ENCODE peak calls at places on chromosome 3, in six cellular contexts. K is NCI-H1436, B is RWPE1, R is HuH-7, J is HEK293T, H is AG20443. Z is an unnamed sample.

GRCh38 chr3:187758318-187758717 is 13.1 kb upstream of the BCL6 start:
- DNase-seq in H (no peak), J (no peak), B (no peak), K (no peak), R (no peak), Z (no peak)

GRCh38 chr3:72114773-72115172 is 329.8 kb upstream of the PROK2 start:
- DNase-seq in K (no peak), R (no peak), B (no peak), H (no peak), J (no peak), Z (no peak)

GRCh38 chr3:72475258-72476138 is 372.7 kb downstream of the SHQ1 start:
- DNase-seq in H (no peak), B (no peak), K (no peak), R (no peak), J (no peak), Z (no peak)

GRCh38 chr3:156388469-156389150 is 166.3 kb downstream of the SSR3 start:
- DNase-seq in J (no peak), K (no peak), H (peak), R (no peak), B (no peak), Z (no peak)

GRCh38 chr3:195876297-195877031 is 31.9 kb downstream of the TNK2 start:
- DNase-seq in K (no peak), R (no peak), J (no peak), B (no peak), H (peak), Z (peak)

GRCh38 chr3:125591116-125591755 is 4.1 kb downstream of the OSBPL11 start:
- DNase-seq in K (no peak), R (no peak), B (no peak), H (no peak), J (no peak), Z (no peak)

GRCh38 chr3:159824341-159824740 is 164.3 kb upstream of the IL12A start:
- DNase-seq in K (no peak), R (no peak), J (no peak), H (peak), B (peak), Z (no peak)

GRCh38 chr3:49266410-49267170 is 10.4 kb downstream of the C3orf62 start:
- DNase-seq in H (no peak), R (no peak), J (no peak), B (no peak), K (no peak), Z (no peak)

GRCh38 chr3:72985576-72985975 is 11.0 kb upstream of the PPP4R2 start:
- DNase-seq in H (no peak), K (no peak), J (no peak), R (no peak), B (no peak), Z (no peak)

GRCh38 chr3:120142236-120142635 is 48.0 kb upstream of the GSK3B start:
- DNase-seq in J (no peak), K (no peak), H (no peak), B (no peak), R (no peak), Z (no peak)

GRCh38 chr3:108391917-108392585 is 95.7 kb downstream of the HHLA2 start:
- DNase-seq in R (no peak), K (no peak), J (no peak), B (no peak), H (peak), Z (no peak)

GRCh38 chr3:123302961-123303360 is 101.2 kb downstream of the SEC22A start:
- DNase-seq in H (no peak), J (no peak), K (no peak), B (no peak), R (no peak), Z (no peak)

GRCh38 chr3:30751610-30752299 is 142.7 kb downstream of the GADL1 start:
- DNase-seq in R (peak), J (peak), K (no peak), B (no peak), H (no peak), Z (peak)

GRCh38 chr3:180947761-180948390 is 35.4 kb downstream of the FXR1 start:
- DNase-seq in R (no peak), H (no peak), J (no peak), K (no peak), B (no peak), Z (no peak)

GRCh38 chr3:14166877-14167605 is 11.4 kb downstream of the XPC start:
- DNase-seq in R (no peak), J (no peak), B (no peak), H (no peak), K (no peak), Z (no peak)

GRCh38 chr3:53377794-53378193 is 30.5 kb upstream of the DCP1A start:
- DNase-seq in K (no peak), H (no peak), B (no peak), R (no peak), J (no peak), Z (no peak)

GRCh38 chr3:134487406-134487805 is 1.5 kb downstream of the CEP63 start:
- DNase-seq in R (no peak), J (no peak), K (no peak), B (no peak), H (no peak), Z (no peak)